ENCODE peak calls at places on chromosomes 6 and 20, in eight cellular contexts. One of them, this sample, is unnamed.

GRCh38 chr6:153947817-153948447 is 91.1 kb upstream of the OPRM1 start:
- DNase-seq in ELF-1: peak
- DNase-seq in endodermal cell: peak
- DNase-seq in T-helper 9 cell: no peak
- DNase-seq in stimulated activated CD4-positive, alpha-beta T cell treated with anti-CD3 and anti-CD28 coated beads, Interleukin-15, amount 100 ng/mL, for 48 hours: no peak
- DNase-seq in iris pigment epithelial cell: peak
- DNase-seq in activated naive CD8-positive, alpha-beta T cell treated with anti-CD3 and anti-CD28 coated beads, Interleukin-2, amount 50 U/mL, for 24 hours: peak
- DNase-seq in RWPE1: peak
- DNase-seq in this sample: peak

GRCh38 chr6:107819217-107819616 is 4.9 kb downstream of the SCML4 start:
- DNase-seq in iris pigment epithelial cell: no peak
- DNase-seq in RWPE1: no peak
- DNase-seq in ELF-1: no peak
- DNase-seq in endodermal cell: peak
- DNase-seq in T-helper 9 cell: no peak
- DNase-seq in activated naive CD8-positive, alpha-beta T cell treated with anti-CD3 and anti-CD28 coated beads, Interleukin-2, amount 50 U/mL, for 24 hours: peak
- DNase-seq in stimulated activated CD4-positive, alpha-beta T cell treated with anti-CD3 and anti-CD28 coated beads, Interleukin-15, amount 100 ng/mL, for 48 hours: no peak
- DNase-seq in this sample: no peak

GRCh38 chr6:52024451-52025068 is 62.9 kb downstream of the PKHD1 start:
- DNase-seq in RWPE1: no peak
- DNase-seq in iris pigment epithelial cell: no peak
- DNase-seq in stimulated activated CD4-positive, alpha-beta T cell treated with anti-CD3 and anti-CD28 coated beads, Interleukin-15, amount 100 ng/mL, for 48 hours: no peak
- DNase-seq in endodermal cell: no peak
- DNase-seq in T-helper 9 cell: no peak
- DNase-seq in activated naive CD8-positive, alpha-beta T cell treated with anti-CD3 and anti-CD28 coated beads, Interleukin-2, amount 50 U/mL, for 24 hours: no peak
- DNase-seq in ELF-1: no peak
- DNase-seq in this sample: no peak

GRCh38 chr6:150435832-150436231 is 67.0 kb downstream of the IYD start:
- DNase-seq in RWPE1: no peak
- DNase-seq in iris pigment epithelial cell: no peak
- DNase-seq in T-helper 9 cell: no peak
- DNase-seq in ELF-1: no peak
- DNase-seq in activated naive CD8-positive, alpha-beta T cell treated with anti-CD3 and anti-CD28 coated beads, Interleukin-2, amount 50 U/mL, for 24 hours: no peak
- DNase-seq in endodermal cell: no peak
- DNase-seq in stimulated activated CD4-positive, alpha-beta T cell treated with anti-CD3 and anti-CD28 coated beads, Interleukin-15, amount 100 ng/mL, for 48 hours: no peak
- DNase-seq in this sample: no peak

GRCh38 chr20:45368221-45368980 is 5.4 kb downstream of the SYS1 start:
- DNase-seq in endodermal cell: no peak
- DNase-seq in activated naive CD8-positive, alpha-beta T cell treated with anti-CD3 and anti-CD28 coated beads, Interleukin-2, amount 50 U/mL, for 24 hours: peak
- DNase-seq in T-helper 9 cell: no peak
- DNase-seq in stimulated activated CD4-positive, alpha-beta T cell treated with anti-CD3 and anti-CD28 coated beads, Interleukin-15, amount 100 ng/mL, for 48 hours: no peak
- DNase-seq in RWPE1: no peak
- DNase-seq in iris pigment epithelial cell: no peak
- DNase-seq in ELF-1: no peak
- DNase-seq in this sample: no peak

GRCh38 chr6:30006170-30007131 is 54.6 kb upstream of the POLR1H start:
- DNase-seq in endodermal cell: peak
- DNase-seq in ELF-1: peak
- DNase-seq in activated naive CD8-positive, alpha-beta T cell treated with anti-CD3 and anti-CD28 coated beads, Interleukin-2, amount 50 U/mL, for 24 hours: peak
- DNase-seq in T-helper 9 cell: peak
- DNase-seq in RWPE1: no peak
- DNase-seq in iris pigment epithelial cell: no peak
- DNase-seq in stimulated activated CD4-positive, alpha-beta T cell treated with anti-CD3 and anti-CD28 coated beads, Interleukin-15, amount 100 ng/mL, for 48 hours: no peak
- DNase-seq in this sample: peak

GRCh38 chr6:136104556-136104955 is 145.6 kb downstream of the MTFR2 start:
- DNase-seq in stimulated activated CD4-positive, alpha-beta T cell treated with anti-CD3 and anti-CD28 coated beads, Interleukin-15, amount 100 ng/mL, for 48 hours: no peak
- DNase-seq in RWPE1: no peak
- DNase-seq in ELF-1: no peak
- DNase-seq in activated naive CD8-positive, alpha-beta T cell treated with anti-CD3 and anti-CD28 coated beads, Interleukin-2, amount 50 U/mL, for 24 hours: no peak
- DNase-seq in iris pigment epithelial cell: peak
- DNase-seq in endodermal cell: no peak
- DNase-seq in T-helper 9 cell: no peak
- DNase-seq in this sample: peak

GRCh38 chr6:145313041-145313855 is 422.1 kb downstream of the EPM2A start:
- DNase-seq in endodermal cell: no peak
- DNase-seq in activated naive CD8-positive, alpha-beta T cell treated with anti-CD3 and anti-CD28 coated beads, Interleukin-2, amount 50 U/mL, for 24 hours: no peak
- DNase-seq in stimulated activated CD4-positive, alpha-beta T cell treated with anti-CD3 and anti-CD28 coated beads, Interleukin-15, amount 100 ng/mL, for 48 hours: no peak
- DNase-seq in T-helper 9 cell: no peak
- DNase-seq in iris pigment epithelial cell: no peak
- DNase-seq in RWPE1: no peak
- DNase-seq in ELF-1: no peak
- DNase-seq in this sample: no peak

GRCh38 chr6:143103916-143104315 is 43.2 kb downstream of the AIG1 start:
- DNase-seq in activated naive CD8-positive, alpha-beta T cell treated with anti-CD3 and anti-CD28 coated beads, Interleukin-2, amount 50 U/mL, for 24 hours: no peak
- DNase-seq in endodermal cell: no peak
- DNase-seq in iris pigment epithelial cell: no peak
- DNase-seq in stimulated activated CD4-positive, alpha-beta T cell treated with anti-CD3 and anti-CD28 coated beads, Interleukin-15, amount 100 ng/mL, for 48 hours: no peak
- DNase-seq in ELF-1: no peak
- DNase-seq in RWPE1: no peak
- DNase-seq in T-helper 9 cell: no peak
- DNase-seq in this sample: no peak

GRCh38 chr6:109349419-109349987 is 32.8 kb downstream of the CD164 start:
- DNase-seq in endodermal cell: no peak
- DNase-seq in ELF-1: no peak
- DNase-seq in RWPE1: peak
- DNase-seq in T-helper 9 cell: no peak
- DNase-seq in stimulated activated CD4-positive, alpha-beta T cell treated with anti-CD3 and anti-CD28 coated beads, Interleukin-15, amount 100 ng/mL, for 48 hours: no peak
- DNase-seq in iris pigment epithelial cell: peak
- DNase-seq in activated naive CD8-positive, alpha-beta T cell treated with anti-CD3 and anti-CD28 coated beads, Interleukin-2, amount 50 U/mL, for 24 hours: no peak
- DNase-seq in this sample: peak

GRCh38 chr6:62669831-62670230 is 383.8 kb upstream of the KHDRBS2 start:
- DNase-seq in iris pigment epithelial cell: no peak
- DNase-seq in ELF-1: no peak
- DNase-seq in stimulated activated CD4-positive, alpha-beta T cell treated with anti-CD3 and anti-CD28 coated beads, Interleukin-15, amount 100 ng/mL, for 48 hours: no peak
- DNase-seq in activated naive CD8-positive, alpha-beta T cell treated with anti-CD3 and anti-CD28 coated beads, Interleukin-2, amount 50 U/mL, for 24 hours: no peak
- DNase-seq in RWPE1: no peak
- DNase-seq in T-helper 9 cell: no peak
- DNase-seq in endodermal cell: no peak
- DNase-seq in this sample: no peak

GRCh38 chr6:2986722-2987196 is 12.9 kb upstream of the NQO2 start:
- DNase-seq in stimulated activated CD4-positive, alpha-beta T cell treated with anti-CD3 and anti-CD28 coated beads, Interleukin-15, amount 100 ng/mL, for 48 hours: no peak
- DNase-seq in RWPE1: no peak
- DNase-seq in endodermal cell: no peak
- DNase-seq in T-helper 9 cell: no peak
- DNase-seq in activated naive CD8-positive, alpha-beta T cell treated with anti-CD3 and anti-CD28 coated beads, Interleukin-2, amount 50 U/mL, for 24 hours: no peak
- DNase-seq in ELF-1: no peak
- DNase-seq in iris pigment epithelial cell: peak
- DNase-seq in this sample: peak

GRCh38 chr6:163943647-163944395 is 529.3 kb downstream of the QKI start:
- DNase-seq in endodermal cell: peak
- DNase-seq in stimulated activated CD4-positive, alpha-beta T cell treated with anti-CD3 and anti-CD28 coated beads, Interleukin-15, amount 100 ng/mL, for 48 hours: no peak
- DNase-seq in RWPE1: no peak
- DNase-seq in activated naive CD8-positive, alpha-beta T cell treated with anti-CD3 and anti-CD28 coated beads, Interleukin-2, amount 50 U/mL, for 24 hours: no peak
- DNase-seq in ELF-1: peak
- DNase-seq in T-helper 9 cell: no peak
- DNase-seq in iris pigment epithelial cell: peak
- DNase-seq in this sample: peak

GRCh38 chr6:83384751-83385150 is 46.1 kb downstream of the ME1 start:
- DNase-seq in activated naive CD8-positive, alpha-beta T cell treated with anti-CD3 and anti-CD28 coated beads, Interleukin-2, amount 50 U/mL, for 24 hours: no peak
- DNase-seq in iris pigment epithelial cell: no peak
- DNase-seq in stimulated activated CD4-positive, alpha-beta T cell treated with anti-CD3 and anti-CD28 coated beads, Interleukin-15, amount 100 ng/mL, for 48 hours: no peak
- DNase-seq in endodermal cell: no peak
- DNase-seq in T-helper 9 cell: no peak
- DNase-seq in ELF-1: no peak
- DNase-seq in RWPE1: no peak
- DNase-seq in this sample: no peak

GRCh38 chr6:105991561-105992314 is 94.4 kb upstream of the PRDM1 start:
- DNase-seq in iris pigment epithelial cell: no peak
- DNase-seq in stimulated activated CD4-positive, alpha-beta T cell treated with anti-CD3 and anti-CD28 coated beads, Interleukin-15, amount 100 ng/mL, for 48 hours: no peak
- DNase-seq in activated naive CD8-positive, alpha-beta T cell treated with anti-CD3 and anti-CD28 coated beads, Interleukin-2, amount 50 U/mL, for 24 hours: peak
- DNase-seq in RWPE1: peak
- DNase-seq in ELF-1: peak
- DNase-seq in T-helper 9 cell: peak
- DNase-seq in endodermal cell: peak
- DNase-seq in this sample: no peak

GRCh38 chr6:84645563-84646266 is 118.7 kb downstream of the TBX18 start:
- DNase-seq in T-helper 9 cell: no peak
- DNase-seq in endodermal cell: no peak
- DNase-seq in ELF-1: no peak
- DNase-seq in iris pigment epithelial cell: peak
- DNase-seq in RWPE1: peak
- DNase-seq in stimulated activated CD4-positive, alpha-beta T cell treated with anti-CD3 and anti-CD28 coated beads, Interleukin-15, amount 100 ng/mL, for 48 hours: no peak
- DNase-seq in activated naive CD8-positive, alpha-beta T cell treated with anti-CD3 and anti-CD28 coated beads, Interleukin-2, amount 50 U/mL, for 24 hours: no peak
- DNase-seq in this sample: peak

GRCh38 chr20:34984756-34985261 is 29.1 kb downstream of the MYH7B start:
- DNase-seq in activated naive CD8-positive, alpha-beta T cell treated with anti-CD3 and anti-CD28 coated beads, Interleukin-2, amount 50 U/mL, for 24 hours: no peak
- DNase-seq in iris pigment epithelial cell: no peak
- DNase-seq in endodermal cell: no peak
- DNase-seq in RWPE1: peak
- DNase-seq in ELF-1: peak
- DNase-seq in stimulated activated CD4-positive, alpha-beta T cell treated with anti-CD3 and anti-CD28 coated beads, Interleukin-15, amount 100 ng/mL, for 48 hours: no peak
- DNase-seq in T-helper 9 cell: no peak
- DNase-seq in this sample: no peak

GRCh38 chr6:113488812-113489685 is 368.1 kb upstream of the MARCKS start:
- DNase-seq in activated naive CD8-positive, alpha-beta T cell treated with anti-CD3 and anti-CD28 coated beads, Interleukin-2, amount 50 U/mL, for 24 hours: no peak
- DNase-seq in ELF-1: no peak
- DNase-seq in T-helper 9 cell: no peak
- DNase-seq in iris pigment epithelial cell: no peak
- DNase-seq in endodermal cell: no peak
- DNase-seq in RWPE1: no peak
- DNase-seq in stimulated activated CD4-positive, alpha-beta T cell treated with anti-CD3 and anti-CD28 coated beads, Interleukin-15, amount 100 ng/mL, for 48 hours: no peak
- DNase-seq in this sample: no peak

GRCh38 chr20:56554869-56555268 is 21.8 kb downstream of the FAM209B start:
- DNase-seq in iris pigment epithelial cell: peak
- DNase-seq in T-helper 9 cell: no peak
- DNase-seq in endodermal cell: peak
- DNase-seq in stimulated activated CD4-positive, alpha-beta T cell treated with anti-CD3 and anti-CD28 coated beads, Interleukin-15, amount 100 ng/mL, for 48 hours: no peak
- DNase-seq in RWPE1: peak
- DNase-seq in ELF-1: peak
- DNase-seq in activated naive CD8-positive, alpha-beta T cell treated with anti-CD3 and anti-CD28 coated beads, Interleukin-2, amount 50 U/mL, for 24 hours: peak
- DNase-seq in this sample: peak

GRCh38 chr6:76703285-76703684 is 630.8 kb upstream of the IMPG1 start:
- DNase-seq in iris pigment epithelial cell: peak
- DNase-seq in activated naive CD8-positive, alpha-beta T cell treated with anti-CD3 and anti-CD28 coated beads, Interleukin-2, amount 50 U/mL, for 24 hours: no peak
- DNase-seq in endodermal cell: no peak
- DNase-seq in ELF-1: no peak
- DNase-seq in T-helper 9 cell: no peak
- DNase-seq in RWPE1: peak
- DNase-seq in stimulated activated CD4-positive, alpha-beta T cell treated with anti-CD3 and anti-CD28 coated beads, Interleukin-15, amount 100 ng/mL, for 48 hours: no peak
- DNase-seq in this sample: no peak

GRCh38 chr20:58133020-58133419 is 95.4 kb downstream of the ANKRD60 start:
- DNase-seq in ELF-1: no peak
- DNase-seq in stimulated activated CD4-positive, alpha-beta T cell treated with anti-CD3 and anti-CD28 coated beads, Interleukin-15, amount 100 ng/mL, for 48 hours: no peak
- DNase-seq in iris pigment epithelial cell: no peak
- DNase-seq in endodermal cell: no peak
- DNase-seq in RWPE1: no peak
- DNase-seq in T-helper 9 cell: no peak
- DNase-seq in activated naive CD8-positive, alpha-beta T cell treated with anti-CD3 and anti-CD28 coated beads, Interleukin-2, amount 50 U/mL, for 24 hours: no peak
- DNase-seq in this sample: no peak

GRCh38 chr6:109768485-109768884 is 77.4 kb downstream of the FIG4 start:
- DNase-seq in endodermal cell: no peak
- DNase-seq in RWPE1: no peak
- DNase-seq in iris pigment epithelial cell: no peak
- DNase-seq in activated naive CD8-positive, alpha-beta T cell treated with anti-CD3 and anti-CD28 coated beads, Interleukin-2, amount 50 U/mL, for 24 hours: no peak
- DNase-seq in T-helper 9 cell: no peak
- DNase-seq in stimulated activated CD4-positive, alpha-beta T cell treated with anti-CD3 and anti-CD28 coated beads, Interleukin-15, amount 100 ng/mL, for 48 hours: no peak
- DNase-seq in ELF-1: no peak
- DNase-seq in this sample: no peak

GRCh38 chr6:85866373-85866740 is 223.7 kb upstream of the SYNCRIP start:
- DNase-seq in endodermal cell: no peak
- DNase-seq in RWPE1: no peak
- DNase-seq in iris pigment epithelial cell: no peak
- DNase-seq in stimulated activated CD4-positive, alpha-beta T cell treated with anti-CD3 and anti-CD28 coated beads, Interleukin-15, amount 100 ng/mL, for 48 hours: no peak
- DNase-seq in ELF-1: no peak
- DNase-seq in T-helper 9 cell: no peak
- DNase-seq in activated naive CD8-positive, alpha-beta T cell treated with anti-CD3 and anti-CD28 coated beads, Interleukin-2, amount 50 U/mL, for 24 hours: no peak
- DNase-seq in this sample: no peak

GRCh38 chr20:49602370-49603208 is 34.7 kb upstream of the PTGIS start:
- DNase-seq in iris pigment epithelial cell: no peak
- DNase-seq in stimulated activated CD4-positive, alpha-beta T cell treated with anti-CD3 and anti-CD28 coated beads, Interleukin-15, amount 100 ng/mL, for 48 hours: no peak
- DNase-seq in RWPE1: no peak
- DNase-seq in endodermal cell: no peak
- DNase-seq in activated naive CD8-positive, alpha-beta T cell treated with anti-CD3 and anti-CD28 coated beads, Interleukin-2, amount 50 U/mL, for 24 hours: no peak
- DNase-seq in ELF-1: no peak
- DNase-seq in T-helper 9 cell: no peak
- DNase-seq in this sample: peak

GRCh38 chr20:23513164-23513563 is 22.2 kb downstream of the CST8 start:
- DNase-seq in endodermal cell: no peak
- DNase-seq in stimulated activated CD4-positive, alpha-beta T cell treated with anti-CD3 and anti-CD28 coated beads, Interleukin-15, amount 100 ng/mL, for 48 hours: no peak
- DNase-seq in activated naive CD8-positive, alpha-beta T cell treated with anti-CD3 and anti-CD28 coated beads, Interleukin-2, amount 50 U/mL, for 24 hours: no peak
- DNase-seq in ELF-1: no peak
- DNase-seq in RWPE1: no peak
- DNase-seq in iris pigment epithelial cell: no peak
- DNase-seq in T-helper 9 cell: no peak
- DNase-seq in this sample: no peak

GRCh38 chr6:136719280-136720044 is 72.8 kb downstream of the MAP3K5 start:
- DNase-seq in activated naive CD8-positive, alpha-beta T cell treated with anti-CD3 and anti-CD28 coated beads, Interleukin-2, amount 50 U/mL, for 24 hours: no peak
- DNase-seq in RWPE1: no peak
- DNase-seq in iris pigment epithelial cell: no peak
- DNase-seq in endodermal cell: no peak
- DNase-seq in ELF-1: no peak
- DNase-seq in T-helper 9 cell: no peak
- DNase-seq in stimulated activated CD4-positive, alpha-beta T cell treated with anti-CD3 and anti-CD28 coated beads, Interleukin-15, amount 100 ng/mL, for 48 hours: no peak
- DNase-seq in this sample: no peak

GRCh38 chr6:137799950-137800568 is 67.0 kb upstream of the TNFAIP3 start:
- DNase-seq in activated naive CD8-positive, alpha-beta T cell treated with anti-CD3 and anti-CD28 coated beads, Interleukin-2, amount 50 U/mL, for 24 hours: peak
- DNase-seq in stimulated activated CD4-positive, alpha-beta T cell treated with anti-CD3 and anti-CD28 coated beads, Interleukin-15, amount 100 ng/mL, for 48 hours: peak
- DNase-seq in RWPE1: peak
- DNase-seq in T-helper 9 cell: peak
- DNase-seq in ELF-1: no peak
- DNase-seq in endodermal cell: peak
- DNase-seq in iris pigment epithelial cell: peak
- DNase-seq in this sample: peak

GRCh38 chr6:2235782-2236495 is 9.5 kb downstream of the GMDS start:
- DNase-seq in T-helper 9 cell: no peak
- DNase-seq in RWPE1: no peak
- DNase-seq in stimulated activated CD4-positive, alpha-beta T cell treated with anti-CD3 and anti-CD28 coated beads, Interleukin-15, amount 100 ng/mL, for 48 hours: no peak
- DNase-seq in iris pigment epithelial cell: no peak
- DNase-seq in endodermal cell: no peak
- DNase-seq in activated naive CD8-positive, alpha-beta T cell treated with anti-CD3 and anti-CD28 coated beads, Interleukin-2, amount 50 U/mL, for 24 hours: no peak
- DNase-seq in ELF-1: no peak
- DNase-seq in this sample: no peak

GRCh38 chr20:40953856-40954255 is 74.8 kb upstream of the TOP1 start:
- DNase-seq in iris pigment epithelial cell: peak
- DNase-seq in ELF-1: no peak
- DNase-seq in RWPE1: no peak
- DNase-seq in endodermal cell: no peak
- DNase-seq in T-helper 9 cell: no peak
- DNase-seq in activated naive CD8-positive, alpha-beta T cell treated with anti-CD3 and anti-CD28 coated beads, Interleukin-2, amount 50 U/mL, for 24 hours: no peak
- DNase-seq in stimulated activated CD4-positive, alpha-beta T cell treated with anti-CD3 and anti-CD28 coated beads, Interleukin-15, amount 100 ng/mL, for 48 hours: no peak
- DNase-seq in this sample: no peak

GRCh38 chr6:136050475-136050874 is 199.0 kb downstream of the PDE7B start:
- DNase-seq in RWPE1: no peak
- DNase-seq in ELF-1: no peak
- DNase-seq in activated naive CD8-positive, alpha-beta T cell treated with anti-CD3 and anti-CD28 coated beads, Interleukin-2, amount 50 U/mL, for 24 hours: no peak
- DNase-seq in endodermal cell: no peak
- DNase-seq in iris pigment epithelial cell: no peak
- DNase-seq in T-helper 9 cell: no peak
- DNase-seq in stimulated activated CD4-positive, alpha-beta T cell treated with anti-CD3 and anti-CD28 coated beads, Interleukin-15, amount 100 ng/mL, for 48 hours: no peak
- DNase-seq in this sample: no peak

This sample was measured in mesenchymal stem cell.